ENCODE peak calls at places on chromosome 20, in nine cellular contexts. F is putamen; W is anterior cingulate cortex; H is heart right ventricle; M is astrocyte of the cerebellum; A is CD8-positive, alpha-beta memory T cell; Q is NCI-H2081; I is H4; R is natural killer cell. E is an unnamed sample.

GRCh38 chr20:2386516-2387179 is 5.9 kb downstream of the TGM6 start:
- DNase-seq in Q (no peak), M (no peak), I (peak), W (no peak), R (no peak), A (no peak), H (no peak), F (no peak), E (no peak)

GRCh38 chr20:33014336-33015113 is 7.0 kb downstream of the BPIFB2 start:
- DNase-seq in R (no peak), Q (no peak), I (no peak), F (no peak), M (no peak), H (no peak), W (no peak), A (no peak), E (no peak)

GRCh38 chr20:38640486-38640885 is 38.9 kb downstream of the ARHGAP40 start:
- DNase-seq in H (no peak), I (no peak), F (no peak), W (no peak), M (no peak), Q (no peak), A (no peak), R (no peak), E (no peak)

GRCh38 chr20:63293866-63294535 is 1.0 kb downstream of the COL20A1 start:
- DNase-seq in F (no peak), M (no peak), W (no peak), Q (no peak), I (no peak), A (no peak), H (no peak), R (no peak), E (no peak)

GRCh38 chr20:50916257-50916656 is 15.0 kb downstream of the ADNP start:
- DNase-seq in W (no peak), F (no peak), I (peak), A (no peak), H (no peak), M (no peak), Q (no peak), R (no peak), E (no peak)

GRCh38 chr20:54290636-54291035 is 82.7 kb downstream of the PFDN4 start:
- DNase-seq in R (no peak), A (no peak), F (no peak), I (peak), H (no peak), M (no peak), Q (no peak), W (no peak), E (no peak)

GRCh38 chr20:59577809-59578601 is 26.3 kb upstream of the PHACTR3 start:
- DNase-seq in H (no peak), M (no peak), F (no peak), R (no peak), Q (no peak), W (no peak), I (no peak), A (no peak), E (no peak)

GRCh38 chr20:41095110-41095969 is 42.0 kb upstream of the PLCG1 start:
- DNase-seq in I (peak), M (peak), A (peak), H (peak), R (peak), W (no peak), F (peak), Q (peak), E (peak)

GRCh38 chr20:32116079-32116521 is 6.6 kb downstream of the TM9SF4 start:
- DNase-seq in Q (peak), H (no peak), M (no peak), W (no peak), A (no peak), I (no peak), R (no peak), F (no peak), E (no peak)

E was measured in activated T-helper 9 cell treated with anti-CD3 and anti-CD28 coated beads, Interleukin-2, amount 50 U/mL, for 16 hours.